ENCODE peak calls at places on chromosomes 4 and X, in six cellular contexts. One of them, this sample, is unnamed. For H3K9me3, the result is how much of the 10 kb centered on the place peaks cover.

GRCh38 chr4:78704981-78705757 is 71.0 kb upstream of the BMP2K start:
- DNase-seq in OCI-LY7: no peak
- DNase-seq in thoracic aorta: no peak
- DNase-seq in H1: no peak
- DNase-seq in upper lobe of left lung: no peak
- DNase-seq in esophagus squamous epithelium: no peak
- DNase-seq in this sample: no peak

GRCh38 chr4:187073820-187074219 is 350.2 kb upstream of the FAT1 start:
- DNase-seq in OCI-LY7: peak
- DNase-seq in thoracic aorta: no peak
- DNase-seq in H1: no peak
- DNase-seq in upper lobe of left lung: no peak
- DNase-seq in esophagus squamous epithelium: no peak
- DNase-seq in this sample: no peak

GRCh38 chr4:10605746-10606482 is 78.7 kb downstream of the CLNK start:
- DNase-seq in OCI-LY7: no peak
- DNase-seq in thoracic aorta: no peak
- DNase-seq in H1: no peak
- DNase-seq in upper lobe of left lung: no peak
- DNase-seq in esophagus squamous epithelium: no peak
- DNase-seq in this sample: no peak

GRCh38 chrX:11239230-11239629 is 54.0 kb upstream of the AMELX start:
- DNase-seq in OCI-LY7: no peak
- DNase-seq in thoracic aorta: no peak
- DNase-seq in H1: no peak
- DNase-seq in upper lobe of left lung: no peak
- DNase-seq in esophagus squamous epithelium: no peak
- DNase-seq in this sample: no peak

GRCh38 chr4:62209757-62210156 is 1009.6 kb downstream of the ADGRL3 start:
- DNase-seq in OCI-LY7: no peak
- DNase-seq in thoracic aorta: no peak
- DNase-seq in H1: no peak
- DNase-seq in upper lobe of left lung: no peak
- DNase-seq in esophagus squamous epithelium: no peak
- DNase-seq in this sample: no peak

GRCh38 chr4:37767546-37767945 is 58.9 kb upstream of the PGM2 start:
- DNase-seq in OCI-LY7: no peak
- DNase-seq in thoracic aorta: no peak
- DNase-seq in H1: no peak
- DNase-seq in upper lobe of left lung: peak
- DNase-seq in esophagus squamous epithelium: no peak
- DNase-seq in this sample: no peak

GRCh38 chr4:187380181-187380581 is 615.4 kb upstream of the ZFP42 start:
- DNase-seq in OCI-LY7: peak
- DNase-seq in thoracic aorta: no peak
- DNase-seq in H1: peak
- DNase-seq in upper lobe of left lung: peak
- DNase-seq in esophagus squamous epithelium: no peak
- DNase-seq in this sample: no peak

GRCh38 chr4:94603170-94603747 is 151.5 kb downstream of the PDLIM5 start:
- DNase-seq in OCI-LY7: no peak
- DNase-seq in thoracic aorta: peak
- DNase-seq in H1: no peak
- DNase-seq in upper lobe of left lung: no peak
- DNase-seq in esophagus squamous epithelium: no peak
- DNase-seq in this sample: no peak

GRCh38 chrX:150508461-150509367 is 59.7 kb upstream of the MTM1 start:
- DNase-seq in OCI-LY7: no peak
- DNase-seq in thoracic aorta: peak
- DNase-seq in H1: no peak
- DNase-seq in upper lobe of left lung: peak
- DNase-seq in esophagus squamous epithelium: no peak
- DNase-seq in this sample: no peak

GRCh38 chrX:30961805-30962204 is 72.8 kb upstream of the TAB3 start:
- DNase-seq in OCI-LY7: no peak
- DNase-seq in thoracic aorta: no peak
- DNase-seq in H1: no peak
- DNase-seq in upper lobe of left lung: no peak
- DNase-seq in esophagus squamous epithelium: no peak
- DNase-seq in this sample: no peak

GRCh38 chr4:8211229-8211628 is 12.1 kb downstream of the SH3TC1 start:
- DNase-seq in OCI-LY7: no peak
- DNase-seq in thoracic aorta: no peak
- DNase-seq in H1: no peak
- DNase-seq in upper lobe of left lung: no peak
- DNase-seq in esophagus squamous epithelium: no peak
- DNase-seq in this sample: no peak

GRCh38 chr4:165203541-165204461 is 3.6 kb upstream of the KLHL2 start:
- DNase-seq in OCI-LY7: no peak
- DNase-seq in thoracic aorta: no peak
- DNase-seq in H1: no peak
- DNase-seq in upper lobe of left lung: no peak
- DNase-seq in esophagus squamous epithelium: no peak
- DNase-seq in this sample: no peak

GRCh38 chrX:107673401-107673800 is 45.1 kb downstream of the PRPS1 start:
- DNase-seq in OCI-LY7: no peak
- DNase-seq in thoracic aorta: no peak
- DNase-seq in H1: no peak
- DNase-seq in upper lobe of left lung: no peak
- DNase-seq in esophagus squamous epithelium: no peak
- DNase-seq in this sample: no peak

GRCh38 chrX:39848900-39849299 is 248.9 kb downstream of the BCOR start:
- DNase-seq in OCI-LY7: no peak
- DNase-seq in thoracic aorta: no peak
- DNase-seq in H1: no peak
- DNase-seq in upper lobe of left lung: no peak
- DNase-seq in esophagus squamous epithelium: no peak
- DNase-seq in this sample: no peak

GRCh38 chr4:163866728-163867313 is 372.3 kb downstream of the TMA16 start:
- DNase-seq in OCI-LY7: no peak
- DNase-seq in thoracic aorta: no peak
- DNase-seq in H1: no peak
- DNase-seq in upper lobe of left lung: no peak
- DNase-seq in esophagus squamous epithelium: no peak
- DNase-seq in this sample: no peak

GRCh38 chr4:121358473-121358872 is 22.3 kb downstream of the QRFPR start:
- DNase-seq in OCI-LY7: no peak
- DNase-seq in thoracic aorta: no peak
- DNase-seq in H1: no peak
- DNase-seq in upper lobe of left lung: no peak
- DNase-seq in esophagus squamous epithelium: no peak
- DNase-seq in this sample: no peak

GRCh38 chr4:186685744-186686143 is 37.9 kb downstream of the FAT1 start:
- DNase-seq in OCI-LY7: no peak
- DNase-seq in thoracic aorta: no peak
- DNase-seq in H1: no peak
- DNase-seq in upper lobe of left lung: no peak
- DNase-seq in esophagus squamous epithelium: no peak
- DNase-seq in this sample: no peak

GRCh38 chrX:137313627-137314026 is 252.3 kb upstream of the ZIC3 start:
- DNase-seq in OCI-LY7: no peak
- DNase-seq in thoracic aorta: no peak
- DNase-seq in H1: no peak
- DNase-seq in upper lobe of left lung: no peak
- DNase-seq in esophagus squamous epithelium: no peak
- DNase-seq in this sample: no peak

GRCh38 chrX:63658920-63659319 is 126.1 kb downstream of the ARHGEF9 start:
- DNase-seq in OCI-LY7: no peak
- DNase-seq in thoracic aorta: no peak
- DNase-seq in H1: no peak
- DNase-seq in upper lobe of left lung: no peak
- DNase-seq in esophagus squamous epithelium: no peak
- DNase-seq in this sample: no peak

GRCh38 chr4:90030953-90031352 is 96.2 kb upstream of the CCSER1 start:
- DNase-seq in OCI-LY7: no peak
- DNase-seq in thoracic aorta: no peak
- DNase-seq in H1: no peak
- DNase-seq in upper lobe of left lung: no peak
- DNase-seq in esophagus squamous epithelium: no peak
- DNase-seq in this sample: no peak

GRCh38 chrX:27660878-27661277 is 70.7 kb downstream of the DCAF8L2 start:
- DNase-seq in OCI-LY7: no peak
- DNase-seq in thoracic aorta: no peak
- DNase-seq in H1: no peak
- DNase-seq in upper lobe of left lung: no peak
- DNase-seq in esophagus squamous epithelium: no peak
- DNase-seq in this sample: no peak

GRCh38 chr4:36244257-36245084 is at the start of gene ARAP2:
- DNase-seq in OCI-LY7: peak
- DNase-seq in thoracic aorta: no peak
- DNase-seq in H1: peak
- DNase-seq in upper lobe of left lung: peak
- DNase-seq in esophagus squamous epithelium: peak
- DNase-seq in this sample: peak

GRCh38 chr4:139791681-139792080 is 126.1 kb downstream of the MGST2 start:
- DNase-seq in OCI-LY7: no peak
- DNase-seq in thoracic aorta: no peak
- DNase-seq in H1: no peak
- DNase-seq in upper lobe of left lung: no peak
- DNase-seq in esophagus squamous epithelium: no peak
- DNase-seq in this sample: no peak

GRCh38 chr4:1249148-1249730 is 309 bp upstream of the CTBP1 start:
- DNase-seq in OCI-LY7: peak
- DNase-seq in thoracic aorta: no peak
- DNase-seq in H1: peak
- DNase-seq in upper lobe of left lung: peak
- DNase-seq in esophagus squamous epithelium: no peak
- DNase-seq in this sample: peak
- H3K9me3 ChIP-seq in OCI-LY7: under half
- H3K9me3 ChIP-seq in thoracic aorta: under half
- H3K9me3 ChIP-seq in H1: under half
- H3K9me3 ChIP-seq in upper lobe of left lung: under half
- H3K9me3 ChIP-seq in esophagus squamous epithelium: under half
- H3K9me3 ChIP-seq in this sample: under half

GRCh38 chr4:1223841-1224809 is 24.8 kb downstream of the CTBP1 start:
- DNase-seq in OCI-LY7: no peak
- DNase-seq in thoracic aorta: no peak
- DNase-seq in H1: no peak
- DNase-seq in upper lobe of left lung: no peak
- DNase-seq in esophagus squamous epithelium: no peak
- DNase-seq in this sample: no peak
- H3K9me3 ChIP-seq in OCI-LY7: under half
- H3K9me3 ChIP-seq in thoracic aorta: under half
- H3K9me3 ChIP-seq in H1: under half
- H3K9me3 ChIP-seq in upper lobe of left lung: under half
- H3K9me3 ChIP-seq in esophagus squamous epithelium: under half
- H3K9me3 ChIP-seq in this sample: under half

GRCh38 chrX:69670001-69670555 is 54.2 kb downstream of the EDA start:
- DNase-seq in OCI-LY7: no peak
- DNase-seq in thoracic aorta: no peak
- DNase-seq in H1: no peak
- DNase-seq in upper lobe of left lung: no peak
- DNase-seq in esophagus squamous epithelium: no peak
- DNase-seq in this sample: no peak
- H3K9me3 ChIP-seq in OCI-LY7: under half
- H3K9me3 ChIP-seq in thoracic aorta: under half
- H3K9me3 ChIP-seq in H1: under half
- H3K9me3 ChIP-seq in upper lobe of left lung: under half
- H3K9me3 ChIP-seq in esophagus squamous epithelium: under half
- H3K9me3 ChIP-seq in this sample: under half

GRCh38 chr4:102472441-102473013 is 28.6 kb upstream of the NFKB1 start:
- DNase-seq in OCI-LY7: no peak
- DNase-seq in thoracic aorta: no peak
- DNase-seq in H1: no peak
- DNase-seq in upper lobe of left lung: no peak
- DNase-seq in esophagus squamous epithelium: no peak
- DNase-seq in this sample: no peak

GRCh38 chr4:102466298-102466697 is 34.9 kb upstream of the NFKB1 start:
- DNase-seq in OCI-LY7: no peak
- DNase-seq in thoracic aorta: no peak
- DNase-seq in H1: no peak
- DNase-seq in upper lobe of left lung: no peak
- DNase-seq in esophagus squamous epithelium: no peak
- DNase-seq in this sample: no peak

GRCh38 chr4:102474736-102475504 is 26.2 kb upstream of the NFKB1 start:
- DNase-seq in OCI-LY7: no peak
- DNase-seq in thoracic aorta: no peak
- DNase-seq in H1: no peak
- DNase-seq in upper lobe of left lung: no peak
- DNase-seq in esophagus squamous epithelium: no peak
- DNase-seq in this sample: no peak

GRCh38 chr4:102473476-102473875 is 27.7 kb upstream of the NFKB1 start:
- DNase-seq in OCI-LY7: no peak
- DNase-seq in thoracic aorta: no peak
- DNase-seq in H1: no peak
- DNase-seq in upper lobe of left lung: no peak
- DNase-seq in esophagus squamous epithelium: no peak
- DNase-seq in this sample: no peak

GRCh38 chr4:102469806-102470205 is 31.4 kb upstream of the NFKB1 start:
- DNase-seq in OCI-LY7: no peak
- DNase-seq in thoracic aorta: no peak
- DNase-seq in H1: no peak
- DNase-seq in upper lobe of left lung: no peak
- DNase-seq in esophagus squamous epithelium: no peak
- DNase-seq in this sample: no peak
- H3K9me3 ChIP-seq in OCI-LY7: under half
- H3K9me3 ChIP-seq in thoracic aorta: under half
- H3K9me3 ChIP-seq in H1: under half
- H3K9me3 ChIP-seq in upper lobe of left lung: under half
- H3K9me3 ChIP-seq in esophagus squamous epithelium: under half
- H3K9me3 ChIP-seq in this sample: under half

GRCh38 chr4:67660418-67660817 is 40.5 kb downstream of the UBA6 start:
- DNase-seq in OCI-LY7: peak
- DNase-seq in thoracic aorta: no peak
- DNase-seq in H1: no peak
- DNase-seq in upper lobe of left lung: no peak
- DNase-seq in esophagus squamous epithelium: no peak
- DNase-seq in this sample: no peak
- H3K9me3 ChIP-seq in OCI-LY7: under half
- H3K9me3 ChIP-seq in thoracic aorta: under half
- H3K9me3 ChIP-seq in H1: under half
- H3K9me3 ChIP-seq in upper lobe of left lung: under half
- H3K9me3 ChIP-seq in esophagus squamous epithelium: under half
- H3K9me3 ChIP-seq in this sample: under half